ENCODE peak calls at places on chromosome 2, in four cellular contexts. C is IMR-90, A is thyroid gland, M is mammary epithelial cell. E is an unnamed sample.

GRCh38 chr2:83817511-83817910 is 641.6 kb downstream of the SUCLG1 start:
- DNase-seq in C (no peak), A (no peak), M (peak; percentile 2), E (no peak)

GRCh38 chr2:62627667-62628066 is 77.8 kb upstream of the EHBP1 start:
- DNase-seq in C (no peak), A (no peak), M (no peak), E (no peak)

GRCh38 chr2:71008342-71008741 is 13.7 kb upstream of the TEX261 start:
- DNase-seq in C (no peak), A (peak; percentile 29), M (no peak), E (no peak)

GRCh38 chr2:237714690-237715458 is 83.7 kb upstream of the RBM44 start:
- DNase-seq in C (peak; percentile 66), A (peak; percentile 75), M (no peak), E (peak; percentile 56)

GRCh38 chr2:50490991-50491390 is 540.9 kb downstream of the NRXN1 start:
- DNase-seq in C (no peak), A (no peak), M (no peak), E (no peak)

GRCh38 chr2:162103443-162104009 is 29.5 kb upstream of the DPP4 start:
- DNase-seq in C (peak; percentile 29), A (peak; percentile 87), M (no peak), E (no peak)

GRCh38 chr2:195612515-195613495 is 44.2 kb upstream of the SLC39A10 start:
- DNase-seq in C (peak; percentile 82), A (peak; percentile 69), M (peak; percentile 78), E (peak; percentile 32)

GRCh38 chr2:141015339-141016047 is 1115.3 kb downstream of the LRP1B start:
- DNase-seq in C (no peak), A (peak; percentile 56), M (no peak), E (no peak)

GRCh38 chr2:191114403-191114886 is 36.3 kb downstream of the STAT4 start:
- DNase-seq in C (peak; percentile 18), A (no peak), M (no peak), E (no peak)

GRCh38 chr2:239273280-239274234 is 127.3 kb downstream of the HDAC4 start:
- DNase-seq in C (no peak), A (no peak), M (no peak), E (no peak)

GRCh38 chr2:111239107-111239506 is 118.4 kb downstream of the BCL2L11 start:
- DNase-seq in C (no peak), A (no peak), M (no peak), E (no peak)

GRCh38 chr2:19031642-19032041 is 326.8 kb downstream of the OSR1 start:
- DNase-seq in C (peak; percentile 52), A (no peak), M (peak; percentile 11), E (no peak)

GRCh38 chr2:23745726-23746105 is 181.2 kb downstream of the ATAD2B start:
- DNase-seq in C (peak; percentile 49), A (peak; percentile 6), M (peak; percentile 53), E (no peak)

GRCh38 chr2:636649-637405 is 40.4 kb downstream of the TMEM18 start:
- DNase-seq in C (peak; percentile 31), A (peak; percentile 75), M (peak; percentile 44), E (peak; percentile 72)

GRCh38 chr2:121350402-121350775 is 65.4 kb upstream of the TFCP2L1 start:
- DNase-seq in C (no peak), A (no peak), M (no peak), E (no peak)

GRCh38 chr2:25618676-25619075 is 54.7 kb downstream of the DTNB start:
- DNase-seq in C (peak; percentile 78), A (no peak), M (peak; percentile 93), E (no peak)

GRCh38 chr2:69306897-69307695 is 79.9 kb downstream of the GFPT1 start:
- DNase-seq in C (peak; percentile 77), A (peak; percentile 76), M (peak; percentile 54), E (peak; percentile 80)

GRCh38 chr2:213476641-213477040 is 192.4 kb downstream of the SPAG16 start:
- DNase-seq in C (no peak), A (no peak), M (peak; percentile 36), E (no peak)

GRCh38 chr2:182553483-182553882 is 126.6 kb upstream of the PDE1A start:
- DNase-seq in C (no peak), A (no peak), M (no peak), E (no peak)

GRCh38 chr2:47905454-47906260 is 641 bp downstream of the FBXO11 start:
- DNase-seq in C (peak; percentile 41), A (peak; percentile 65), M (no peak), E (peak; percentile 61)

GRCh38 chr2:30026091-30027055 is 105.0 kb upstream of the ALK start:
- DNase-seq in C (peak; percentile 22), A (peak; percentile 53), M (peak; percentile 95), E (no peak)

GRCh38 chr2:234172066-234172465 is 121.6 kb downstream of the SPP2 start:
- DNase-seq in C (no peak), A (no peak), M (no peak), E (no peak)

GRCh38 chr2:168237741-168238140 is 9.7 kb downstream of the STK39 start:
- DNase-seq in C (peak; percentile 82), A (no peak), M (peak; percentile 28), E (no peak)

GRCh38 chr2:16099326-16099725 is 159.0 kb downstream of the MYCN start:
- DNase-seq in C (no peak), A (no peak), M (no peak), E (no peak)

GRCh38 chr2:144406111-144406788 is 113.7 kb downstream of the ZEB2 start:
- DNase-seq in C (no peak), A (no peak), M (no peak), E (no peak)

GRCh38 chr2:180720861-180721260 is 259.5 kb upstream of the UBE2E3 start:
- DNase-seq in C (no peak), A (no peak), M (no peak), E (no peak)

GRCh38 chr2:20148411-20148810 is 76.5 kb downstream of the SDC1 start:
- DNase-seq in C (no peak), A (no peak), M (no peak), E (no peak)

GRCh38 chr2:20150110-20150706 is 74.7 kb downstream of the SDC1 start:
- DNase-seq in C (no peak), A (no peak), M (no peak), E (no peak)

GRCh38 chr2:20151116-20151571 is 73.8 kb downstream of the SDC1 start:
- DNase-seq in C (no peak), A (no peak), M (no peak), E (no peak)

GRCh38 chr2:20148841-20149702 is 75.9 kb downstream of the SDC1 start:
- DNase-seq in C (peak; percentile 89), A (peak; percentile 23), M (peak; percentile 57), E (no peak)

DNA sequence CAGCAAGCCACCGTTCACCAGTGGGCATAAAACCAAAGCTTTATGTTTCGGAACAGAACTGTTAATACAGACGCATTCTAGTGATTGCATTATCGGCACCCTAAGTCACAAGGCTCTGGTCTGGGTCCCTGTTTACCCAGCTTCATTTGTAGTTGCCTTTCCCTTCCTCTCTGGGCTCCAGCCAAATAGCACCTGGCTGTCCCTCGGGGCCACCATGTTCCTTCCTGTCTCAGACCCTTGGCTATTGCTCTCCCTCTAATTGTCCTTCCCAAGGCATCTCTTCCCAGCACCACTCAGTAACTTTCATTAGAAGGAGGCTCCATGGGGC is 75.3 kb downstream of the SDC1 start:
- DNase-seq in C (no peak), A (no peak), M (no peak), E (no peak)
- H3K4me3 ChIP-seq in C (no peak overlapping the region), A (no peak overlapping the region), M (no peak overlapping the region), E (no peak overlapping the region)

DNA sequence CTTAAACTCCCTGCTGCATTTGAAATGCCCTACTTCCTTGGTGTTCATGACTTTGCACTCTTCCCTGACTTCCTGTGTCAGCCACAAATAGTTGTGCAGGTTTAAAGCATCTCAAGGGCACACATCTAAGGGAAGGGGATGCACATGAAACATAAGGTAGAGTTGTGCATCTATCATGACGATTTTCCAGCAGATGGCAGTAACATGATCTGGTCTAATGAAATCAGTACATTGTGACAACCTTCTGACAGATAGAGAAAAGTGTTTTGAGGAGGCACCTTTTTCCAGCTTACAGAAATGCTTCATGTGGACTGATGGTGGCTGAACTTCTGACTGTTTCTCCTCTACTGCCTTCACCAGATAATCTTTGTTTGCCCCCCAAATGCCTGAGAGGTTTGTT is 238.9 kb downstream of the XIRP2 start:
- DNase-seq in C (peak; percentile 44), A (no peak), M (peak; percentile 30), E (no peak)
- TF ChIP-seq CTCF in C (peak; percentile 34), A (no peak), M (peak; percentile 36), E (no peak)

DNA sequence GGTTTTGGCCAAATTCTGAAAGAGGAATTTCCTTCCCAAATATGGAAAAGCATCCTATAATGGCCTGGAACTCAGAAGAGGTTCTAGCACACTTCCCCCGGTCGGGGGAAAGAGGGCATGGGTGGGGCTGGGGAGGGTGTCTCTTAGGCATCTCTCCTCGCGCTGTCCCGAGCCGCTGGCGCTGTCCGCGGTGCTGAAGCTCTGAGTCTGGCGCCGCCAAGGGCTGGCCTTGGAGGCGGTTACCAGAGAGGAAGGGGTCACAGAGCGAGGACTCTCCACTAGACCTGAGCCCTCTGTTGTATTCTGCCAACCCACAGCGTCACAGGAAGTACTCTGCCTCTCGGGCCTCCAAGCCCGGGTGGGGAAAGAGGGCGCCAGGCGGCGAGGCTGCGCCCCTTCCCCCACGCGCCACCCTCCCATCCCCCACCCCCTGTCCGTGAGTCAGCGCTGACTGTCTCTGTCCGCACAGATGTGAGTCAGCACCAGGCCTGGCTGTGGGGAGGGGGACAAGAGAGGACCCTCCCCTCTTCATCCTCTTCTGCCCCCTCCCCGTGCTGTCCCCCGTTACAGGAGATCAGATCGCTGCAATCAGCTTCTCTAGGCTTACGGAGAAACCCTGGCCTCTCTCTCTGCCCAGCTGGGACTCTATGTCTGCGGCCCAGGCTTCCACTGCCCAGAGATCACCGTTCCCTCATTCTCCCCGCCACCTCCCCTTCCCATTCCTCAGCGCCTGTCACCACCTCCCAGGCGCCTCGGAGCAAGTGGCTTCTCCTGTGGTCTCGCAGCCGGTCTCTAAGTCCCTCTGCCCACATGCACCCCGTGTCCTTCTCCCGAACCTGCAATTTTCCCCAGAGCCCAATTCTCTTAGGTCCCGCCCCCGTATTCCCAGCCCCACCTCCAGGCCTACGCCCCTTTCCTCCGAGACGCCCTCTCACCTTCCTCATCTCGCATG is 783 bp downstream of the PTPRN start:
- DNase-seq in C (peak; percentile 65), A (peak; percentile 38), M (peak; percentile 46), E (no peak)
- H3K4me3 ChIP-seq in C (peak overlapping the region; percentile 59), A (no peak overlapping the region), M (no peak overlapping the region), E (no peak overlapping the region)

GRCh38 chr2:165016772-165017411 is 61.6 kb upstream of the SLC38A11 start:
- DNase-seq in C (peak; percentile 65), A (peak; percentile 14), M (peak; percentile 43), E (no peak)
- TF ChIP-seq CTCF in C (peak; percentile 70), A (no peak), M (peak; percentile 56), E (peak; percentile 16)

GRCh38 chr2:149924028-149924427 is 336.5 kb upstream of the MMADHC start:
- DNase-seq in C (peak; percentile 62), A (no peak), M (peak; percentile 53), E (no peak)
- H3K4me3 ChIP-seq in C (no peak overlapping the region), A (no peak overlapping the region), M (no peak overlapping the region), E (no peak overlapping the region)

E was measured in lung.